ENCODE peak calls at places on chromosomes 11 and 22, in nine cellular contexts. L is stomach; R is CD4-positive, alpha-beta T cell; U is stimulated activated CD4-positive, alpha-beta T cell treated with anti-CD3 and anti-CD28 coated beads, Interleukin-2, amount 100 ng/mL, for 48 hours; V is progenitor cell of endocrine pancreas; I is central memory CD4-positive, alpha-beta T cell; E is NCI-H1092; Q is choroid plexus epithelial cell; N is naive thymus-derived CD8-positive, alpha-beta T cell. W is an unnamed sample.

GRCh38 chr11:30527566-30527965 is 58.6 kb downstream of the MPPED2 start:
- DNase-seq in Q (no peak), N (no peak), V (no peak), I (no peak), R (no peak), L (no peak), U (no peak), E (no peak), W (no peak)

GRCh38 chr22:26852176-26852575 is 194.8 kb downstream of the MIAT start:
- DNase-seq in Q (no peak), U (no peak), R (no peak), E (no peak), L (no peak), N (no peak), I (no peak), V (peak; percentile 72), W (no peak)

GRCh38 chr11:132718711-132719641 is 813.3 kb downstream of the OPCML start:
- DNase-seq in R (peak; percentile 39), U (peak; percentile 24), I (peak; percentile 76), V (no peak), L (no peak), E (no peak), N (peak; percentile 46), Q (peak; percentile 24), W (no peak)

GRCh38 chr22:44304354-44304753 is 8.4 kb downstream of the SHISAL1 start:
- DNase-seq in V (no peak), N (no peak), I (no peak), U (no peak), E (no peak), Q (no peak), R (no peak), L (no peak), W (no peak)

GRCh38 chr11:3626250-3626960 is 15.4 kb downstream of the ART5 start:
- DNase-seq in U (no peak), I (no peak), Q (no peak), R (no peak), V (no peak), N (no peak), L (no peak), E (no peak), W (no peak)

GRCh38 chr11:118621071-118621815 is 13.8 kb downstream of the PHLDB1 start:
- DNase-seq in E (peak; percentile 86), L (peak; percentile 85), U (peak; percentile 10), Q (peak; percentile 90), I (no peak), N (peak; percentile 13), R (peak; percentile 15), V (peak; percentile 70), W (peak; percentile 97)

GRCh38 chr11:1054143-1055108 is 17.9 kb upstream of the MUC6 start:
- DNase-seq in V (no peak), U (no peak), Q (peak; percentile 7), I (no peak), E (no peak), L (peak; percentile 66), R (no peak), N (no peak), W (peak; percentile 53)

GRCh38 chr22:45760682-45761081 is 89.0 kb downstream of the ATXN10 start:
- DNase-seq in L (no peak), I (no peak), E (no peak), N (no peak), Q (no peak), U (no peak), V (no peak), R (no peak), W (no peak)

GRCh38 chr11:46176421-46176820 is 55.2 kb upstream of the PHF21A start:
- DNase-seq in V (no peak), R (no peak), L (no peak), I (no peak), E (no peak), U (no peak), N (no peak), Q (no peak), W (no peak)

GRCh38 chr11:64248578-64248977 is 1.8 kb upstream of the PPP1R14B start:
- DNase-seq in Q (no peak), U (no peak), E (no peak), N (no peak), R (no peak), L (no peak), V (no peak), I (no peak), W (no peak)

GRCh38 chr11:10528121-10528520 is 12.9 kb downstream of the RNF141 start:
- DNase-seq in N (no peak), Q (peak; percentile 66), I (no peak), U (no peak), E (no peak), V (no peak), L (no peak), R (no peak), W (no peak)

GRCh38 chr11:60184824-60185511 is 2.1 kb upstream of the MS4A6A start:
- DNase-seq in Q (no peak), E (no peak), U (no peak), L (no peak), N (no peak), V (no peak), I (no peak), R (no peak), W (no peak)

GRCh38 chr22:19203839-19204238 is 25.3 kb upstream of the SLC25A1 start:
- DNase-seq in Q (no peak), E (no peak), N (no peak), I (no peak), U (no peak), V (no peak), R (no peak), L (no peak), W (peak; percentile 51)

GRCh38 chr22:37062366-37062655 is 10.8 kb downstream of the KCTD17 start:
- DNase-seq in N (no peak), I (no peak), Q (no peak), U (no peak), R (no peak), V (no peak), E (no peak), L (no peak), W (no peak)

GRCh38 chr11:3105791-3106735 is 48.8 kb upstream of the CARS1 start:
- DNase-seq in R (no peak), N (no peak), Q (no peak), V (peak; percentile 9), L (peak; percentile 20), E (no peak), U (no peak), I (no peak), W (no peak)

GRCh38 chr11:76962583-76963416 is 71.4 kb upstream of the B3GNT6 start:
- DNase-seq in U (no peak), L (peak; percentile 55), V (no peak), Q (no peak), R (no peak), N (peak; percentile 23), I (no peak), E (no peak), W (no peak)

GRCh38 chr11:126465573-126466287 is 110.2 kb downstream of the ST3GAL4 start:
- DNase-seq in I (peak; percentile 2), V (no peak), R (no peak), L (peak; percentile 30), Q (no peak), U (no peak), N (no peak), E (peak; percentile 61), W (peak; percentile 86)

GRCh38 chr11:108111126-108111525 is 10.2 kb upstream of the ACAT1 start:
- DNase-seq in N (no peak), U (no peak), I (no peak), Q (no peak), V (no peak), R (no peak), E (no peak), L (no peak), W (no peak)

GRCh38 chr11:35134403-35135126 is 4.4 kb upstream of the CD44 start:
- DNase-seq in N (no peak), U (no peak), Q (no peak), R (no peak), V (no peak), L (no peak), E (no peak), I (no peak), W (no peak)

GRCh38 chr11:94792453-94792852 is 24.3 kb downstream of the AMOTL1 start:
- DNase-seq in E (no peak), Q (no peak), R (no peak), U (no peak), I (no peak), N (no peak), V (no peak), L (no peak), W (no peak)

GRCh38 chr11:14029971-14030531 is 67.5 kb downstream of the SPON1 start:
- DNase-seq in N (no peak), U (no peak), V (no peak), I (no peak), Q (peak; percentile 23), R (no peak), E (peak; percentile 87), L (peak; percentile 79), W (peak; percentile 94)

GRCh38 chr22:36022162-36022561 is 6.5 kb downstream of the RBFOX2 start:
- DNase-seq in E (no peak), U (no peak), R (no peak), Q (peak; percentile 80), N (no peak), I (no peak), V (no peak), L (no peak), W (no peak)

GRCh38 chr11:120675171-120675570 is 163.6 kb downstream of the GRIK4 start:
- DNase-seq in R (no peak), N (no peak), Q (peak; percentile 11), U (no peak), L (no peak), V (no peak), E (no peak), I (no peak), W (peak; percentile 33)

GRCh38 chr11:72860010-72860409 is 45.8 kb downstream of the ATG16L2 start:
- DNase-seq in R (no peak), Q (no peak), N (no peak), V (no peak), U (no peak), E (no peak), L (no peak), I (no peak), W (no peak)

GRCh38 chr11:48127521-48128183 is 89.0 kb upstream of the OR4B1 start:
- DNase-seq in U (no peak), Q (no peak), I (no peak), L (no peak), N (no peak), R (no peak), V (no peak), E (no peak), W (no peak)

GRCh38 chr11:19407692-19408091 is 166.9 kb upstream of the E2F8 start:
- DNase-seq in E (no peak), I (no peak), Q (no peak), R (no peak), U (no peak), V (no peak), L (no peak), N (no peak), W (no peak)

GRCh38 chr22:20243545-20244249 is 24.4 kb downstream of the RTN4R start:
- DNase-seq in N (peak; percentile 58), Q (peak; percentile 86), U (no peak), L (peak; percentile 35), V (no peak), R (peak; percentile 57), I (peak; percentile 63), E (peak; percentile 82), W (peak; percentile 97)

GRCh38 chr22:45511847-45512261 is 9.2 kb downstream of the FBLN1 start:
- DNase-seq in U (no peak), E (no peak), N (no peak), Q (peak; percentile 96), L (peak; percentile 43), I (no peak), R (no peak), V (no peak), W (peak; percentile 53)

GRCh38 chr11:31236052-31236652 is 133.4 kb downstream of the DCDC1 start:
- DNase-seq in Q (peak; percentile 39), L (no peak), R (no peak), I (no peak), V (no peak), N (no peak), U (no peak), E (no peak), W (peak; percentile 83)

GRCh38 chr11:121004196-121004840 is 19.6 kb upstream of the TBCEL start:
- DNase-seq in V (no peak), I (no peak), N (no peak), R (no peak), U (no peak), L (no peak), Q (no peak), E (no peak), W (no peak)

W was measured in NCI-H69.